ENCODE peak calls at places on chromosomes 11 and 22, in ten cellular contexts. E, G, C, B, J, U, Z, L, T and V are unnamed samples.

GRCh38 chr11:124415356-124415923 is 9.2 kb downstream of the OR8B4 start:
- DNase-seq in E (no peak), G (peak; percentile 65), C (no peak), B (no peak), J (no peak), U (no peak), Z (no peak), L (no peak), T (no peak), V (peak; percentile 57)

GRCh38 chr22:38056969-38057841 is at the start of gene PICK1:
- DNase-seq in E (peak; percentile 97), G (peak; percentile 88), C (peak; percentile 94), B (peak; percentile 90), J (peak; percentile 95), U (peak; percentile 91), Z (peak; percentile 77), L (peak; percentile 32), T (peak; percentile 74), V (peak; percentile 88)

GRCh38 chr11:68412593-68413475 is 47.7 kb upstream of the PPP6R3 start:
- DNase-seq in E (no peak), G (peak; percentile 98), C (peak; percentile 84), B (peak; percentile 52), J (no peak), U (no peak), Z (no peak), L (peak; percentile 85), T (no peak), V (peak; percentile 56)

GRCh38 chr22:42343551-42344081 is 73.2 kb upstream of the TCF20 start:
- DNase-seq in E (no peak), G (no peak), C (no peak), B (no peak), J (no peak), U (no peak), Z (peak; percentile 22), L (no peak), T (no peak), V (peak; percentile 66)

GRCh38 chr11:19525714-19526113 is 186.9 kb upstream of the NAV2 start:
- DNase-seq in E (no peak), G (no peak), C (no peak), B (no peak), J (no peak), U (no peak), Z (no peak), L (no peak), T (no peak), V (no peak)

GRCh38 chr11:105151936-105152554 is 12.5 kb upstream of the CARD18 start:
- DNase-seq in E (no peak), G (no peak), C (no peak), B (no peak), J (no peak), U (no peak), Z (no peak), L (no peak), T (no peak), V (no peak)

GRCh38 chr11:78189851-78190250 is 1.1 kb downstream of the USP35 start:
- DNase-seq in E (peak; percentile 69), G (no peak), C (no peak), B (no peak), J (no peak), U (no peak), Z (no peak), L (no peak), T (no peak), V (no peak)

GRCh38 chr22:27801616-27802388 is at the start of gene MN1:
- DNase-seq in E (peak; percentile 85), G (no peak), C (peak; percentile 77), B (no peak), J (peak; percentile 72), U (peak; percentile 54), Z (peak; percentile 56), L (no peak), T (peak; percentile 66), V (peak; percentile 68)

GRCh38 chr11:95849087-95849825 is 59.0 kb downstream of the CEP57 start:
- DNase-seq in E (peak; percentile 79), G (peak; percentile 69), C (peak; percentile 51), B (peak; percentile 29), J (no peak), U (peak; percentile 38), Z (peak; percentile 5), L (no peak), T (peak; percentile 15), V (peak; percentile 11)

GRCh38 chr22:17205432-17205831 is 13.8 kb downstream of the ADA2 start:
- DNase-seq in E (no peak), G (no peak), C (peak; percentile 23), B (no peak), J (no peak), U (no peak), Z (no peak), L (no peak), T (no peak), V (no peak)

GRCh38 chr11:35487532-35488078 is 37.8 kb downstream of the PAMR1 start:
- DNase-seq in E (no peak), G (peak; percentile 77), C (no peak), B (peak; percentile 31), J (no peak), U (peak; percentile 44), Z (no peak), L (no peak), T (peak; percentile 53), V (no peak)

GRCh38 chr11:22711880-22712279 is 45.5 kb downstream of the GAS2 start:
- DNase-seq in E (no peak), G (no peak), C (no peak), B (no peak), J (no peak), U (peak; percentile 24), Z (no peak), L (no peak), T (no peak), V (no peak)

GRCh38 chr22:35191412-35191811 is 65.9 kb upstream of the HMGXB4 start:
- DNase-seq in E (no peak), G (peak; percentile 34), C (no peak), B (no peak), J (no peak), U (no peak), Z (no peak), L (no peak), T (no peak), V (no peak)

GRCh38 chr11:72642815-72643511 is 31.3 kb downstream of the PDE2A start:
- DNase-seq in E (peak; percentile 79), G (peak; percentile 25), C (peak; percentile 80), B (peak; percentile 64), J (peak; percentile 83), U (peak; percentile 75), Z (peak; percentile 66), L (no peak), T (peak; percentile 72), V (peak; percentile 93)

GRCh38 chr11:57640068-57640800 is 9.5 kb downstream of the YPEL4 start:
- DNase-seq in E (no peak), G (no peak), C (no peak), B (no peak), J (no peak), U (no peak), Z (no peak), L (no peak), T (no peak), V (no peak)

GRCh38 chr11:57638811-57639320 is 10.8 kb downstream of the YPEL4 start:
- DNase-seq in E (no peak), G (no peak), C (no peak), B (no peak), J (peak; percentile 65), U (no peak), Z (no peak), L (no peak), T (no peak), V (no peak)

GRCh38 chr11:57639321-57640067 is 10.2 kb downstream of the YPEL4 start:
- DNase-seq in E (no peak), G (no peak), C (no peak), B (peak; percentile 29), J (no peak), U (no peak), Z (no peak), L (no peak), T (peak; percentile 92), V (no peak)

GRCh38 chr11:57641426-57641825 is 8.3 kb downstream of the YPEL4 start:
- DNase-seq in E (no peak), G (peak; percentile 73), C (no peak), B (no peak), J (no peak), U (peak; percentile 23), Z (no peak), L (no peak), T (no peak), V (peak; percentile 78)

GRCh38 chr11:57641011-57641410 is 8.7 kb downstream of the YPEL4 start:
- DNase-seq in E (no peak), G (no peak), C (no peak), B (no peak), J (no peak), U (peak; percentile 42), Z (no peak), L (no peak), T (peak; percentile 46), V (no peak)
- TF ChIP-seq CTCF in E (no peak), G (peak; percentile 53), C (peak; percentile 5), B (peak; percentile 26), J (no peak), U (peak; percentile 12), Z (no peak), L (peak; percentile 35), T (peak; percentile 33), V (no peak)

DNA sequence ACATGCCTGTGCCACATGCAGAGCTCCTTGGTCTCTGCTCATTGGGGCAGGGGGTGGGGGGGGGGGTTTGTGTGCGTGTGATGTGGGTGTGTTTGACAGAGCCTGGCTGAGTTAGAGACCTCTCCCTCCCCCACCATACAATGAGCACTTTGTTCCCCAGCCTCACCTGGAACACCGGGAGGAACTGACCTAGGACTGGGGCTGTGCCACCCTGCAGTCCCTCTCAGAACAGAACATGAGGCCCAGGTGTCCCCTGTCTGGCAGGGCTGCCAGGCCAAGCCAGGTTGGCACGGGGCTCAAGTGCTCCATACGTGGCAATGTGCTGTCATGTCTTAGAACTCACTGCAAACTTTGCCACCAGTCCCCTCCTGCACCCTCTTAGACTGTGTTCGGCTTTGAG is 96.5 kb downstream of the TP53I11 start:
- DNase-seq in E (no peak), G (no peak), C (no peak), B (no peak), J (no peak), U (peak; percentile 44), Z (no peak), L (no peak), T (no peak), V (no peak)
- TF ChIP-seq CTCF in E (no peak), G (no peak), C (no peak), B (no peak), J (no peak), U (no peak), Z (no peak), L (no peak), T (no peak), V (no peak)

DNA sequence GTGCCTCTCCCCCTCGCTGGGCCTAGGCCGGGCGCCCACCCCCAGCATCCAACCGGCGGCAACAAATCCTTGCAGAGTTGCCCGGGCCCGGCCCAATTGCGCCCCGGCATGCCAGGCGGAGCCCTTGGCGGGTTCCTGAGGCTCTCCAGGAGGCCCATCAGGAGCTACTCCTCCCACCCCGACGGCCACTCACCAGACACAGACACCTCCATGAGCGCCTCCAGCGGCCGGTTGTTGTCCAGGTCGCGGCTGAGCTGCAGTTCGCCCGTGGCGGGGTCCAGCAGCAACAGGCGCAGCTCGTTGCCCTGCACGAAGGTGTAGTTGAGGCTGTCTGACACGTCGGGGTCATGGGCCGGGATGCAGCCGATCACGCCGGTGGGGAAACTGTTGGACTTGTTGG is 4.0 kb downstream of the CELSR1 start:
- DNase-seq in E (no peak), G (no peak), C (no peak), B (no peak), J (peak; percentile 78), U (no peak), Z (no peak), L (no peak), T (no peak), V (peak; percentile 25)
- TF ChIP-seq CTCF in E (no peak), G (no peak), C (no peak), B (no peak), J (peak; percentile 7), U (no peak), Z (no peak), L (no peak), T (no peak), V (no peak)

GRCh38 chr11:116772443-116773202 is at the start of gene BUD13:
- DNase-seq in E (peak; percentile 93), G (peak; percentile 79), C (peak; percentile 97), B (peak; percentile 91), J (peak; percentile 97), U (peak; percentile 92), Z (peak; percentile 96), L (peak; percentile 60), T (peak; percentile 94), V (peak; percentile 94)
- TF ChIP-seq CTCF in E (no peak), G (no peak), C (no peak), B (no peak), J (no peak), U (no peak), Z (no peak), L (no peak), T (no peak), V (no peak)